ENCODE peak calls at places on chromosomes 4 and X, in four cellular contexts. One of them, this sample, is unnamed.

GRCh38 chrX:45596190-45596808 is 395.6 kb upstream of the DIPK2B start:
- DNase-seq in AG08396: no peak
- DNase-seq in stimulated activated CD8-positive, alpha-beta memory T cell treated with anti-CD3 and anti-CD28 coated beads, Interleukin-15, amount 100 ng/mL, for 4 hours: no peak
- DNase-seq in NB4: no peak
- DNase-seq in this sample: no peak

GRCh38 chr4:127370495-127371069 is 262.2 kb upstream of the INTU start:
- DNase-seq in NB4: no peak
- DNase-seq in AG08396: peak; percentile 7
- DNase-seq in stimulated activated CD8-positive, alpha-beta memory T cell treated with anti-CD3 and anti-CD28 coated beads, Interleukin-15, amount 100 ng/mL, for 4 hours: no peak
- DNase-seq in this sample: no peak

GRCh38 chr4:106369456-106370060 is 980 bp upstream of the GIMD1 start:
- DNase-seq in AG08396: peak; percentile 33
- DNase-seq in stimulated activated CD8-positive, alpha-beta memory T cell treated with anti-CD3 and anti-CD28 coated beads, Interleukin-15, amount 100 ng/mL, for 4 hours: no peak
- DNase-seq in NB4: peak; percentile 85
- DNase-seq in this sample: no peak

GRCh38 chr4:8267077-8267476 is 2.5 kb upstream of the HTRA3 start:
- DNase-seq in AG08396: peak; percentile 84
- DNase-seq in stimulated activated CD8-positive, alpha-beta memory T cell treated with anti-CD3 and anti-CD28 coated beads, Interleukin-15, amount 100 ng/mL, for 4 hours: no peak
- DNase-seq in NB4: peak; percentile 85
- DNase-seq in this sample: no peak

GRCh38 chr4:70722199-70722791 is 531 bp downstream of the RUFY3 start:
- DNase-seq in NB4: no peak
- DNase-seq in stimulated activated CD8-positive, alpha-beta memory T cell treated with anti-CD3 and anti-CD28 coated beads, Interleukin-15, amount 100 ng/mL, for 4 hours: no peak
- DNase-seq in AG08396: peak; percentile 48
- DNase-seq in this sample: no peak

GRCh38 chr4:139557506-139558110 is 1.6 kb upstream of the SETD7 start:
- DNase-seq in AG08396: no peak
- DNase-seq in NB4: peak; percentile 12
- DNase-seq in stimulated activated CD8-positive, alpha-beta memory T cell treated with anti-CD3 and anti-CD28 coated beads, Interleukin-15, amount 100 ng/mL, for 4 hours: no peak
- DNase-seq in this sample: no peak

GRCh38 chrX:24619647-24620046 is 27.5 kb downstream of the PCYT1B start:
- DNase-seq in AG08396: peak; percentile 23
- DNase-seq in stimulated activated CD8-positive, alpha-beta memory T cell treated with anti-CD3 and anti-CD28 coated beads, Interleukin-15, amount 100 ng/mL, for 4 hours: no peak
- DNase-seq in NB4: no peak
- DNase-seq in this sample: no peak

GRCh38 chrX:153818571-153819397 is 11.6 kb downstream of the PDZD4 start:
- DNase-seq in NB4: peak; percentile 57
- DNase-seq in stimulated activated CD8-positive, alpha-beta memory T cell treated with anti-CD3 and anti-CD28 coated beads, Interleukin-15, amount 100 ng/mL, for 4 hours: peak; percentile 24
- DNase-seq in AG08396: peak; percentile 77
- DNase-seq in this sample: no peak